ENCODE peak calls at places on chromosomes 16 and 17, in five cellular contexts. One of them, this sample, is unnamed.

GRCh38 chr17:67362173-67362572 is 4.2 kb downstream of the PSMD12 start:
- DNase-seq in esophagus squamous epithelium: no peak
- DNase-seq in cardiac fibroblast: no peak
- DNase-seq in testis: no peak
- DNase-seq in endothelial cell: no peak
- DNase-seq in this sample: no peak

GRCh38 chr17:2613089-2613808 is 19.8 kb downstream of the PAFAH1B1 start:
- DNase-seq in esophagus squamous epithelium: no peak
- DNase-seq in cardiac fibroblast: no peak
- DNase-seq in testis: no peak
- DNase-seq in endothelial cell: no peak
- DNase-seq in this sample: no peak

GRCh38 chr17:2107506-2107905 is 52.6 kb downstream of the HIC1 start:
- DNase-seq in testis: no peak
- DNase-seq in cardiac fibroblast: no peak
- DNase-seq in esophagus squamous epithelium: no peak
- DNase-seq in endothelial cell: no peak
- DNase-seq in this sample: no peak

GRCh38 chr16:19748389-19749110 is 30.5 kb downstream of the IQCK start:
- DNase-seq in cardiac fibroblast: peak; percentile 27
- DNase-seq in esophagus squamous epithelium: no peak
- DNase-seq in testis: no peak
- DNase-seq in endothelial cell: no peak
- DNase-seq in this sample: peak; percentile 3

GRCh38 chr17:7587420-7587786 is 2.5 kb downstream of the SOX15 start:
- DNase-seq in testis: no peak
- DNase-seq in endothelial cell: no peak
- DNase-seq in cardiac fibroblast: peak; percentile 60
- DNase-seq in esophagus squamous epithelium: no peak
- DNase-seq in this sample: peak; percentile 58

GRCh38 chr16:12794486-12795399 is 8.9 kb downstream of the CPPED1 start:
- DNase-seq in cardiac fibroblast: peak; percentile 58
- DNase-seq in endothelial cell: no peak
- DNase-seq in testis: peak; percentile 50
- DNase-seq in esophagus squamous epithelium: no peak
- DNase-seq in this sample: no peak

GRCh38 chr16:78455861-78456260 is 356.4 kb downstream of the WWOX start:
- DNase-seq in esophagus squamous epithelium: no peak
- DNase-seq in cardiac fibroblast: no peak
- DNase-seq in endothelial cell: no peak
- DNase-seq in testis: no peak
- DNase-seq in this sample: no peak

GRCh38 chr16:48330133-48330846 is 54.9 kb downstream of the SIAH1 start:
- DNase-seq in esophagus squamous epithelium: no peak
- DNase-seq in endothelial cell: no peak
- DNase-seq in cardiac fibroblast: no peak
- DNase-seq in testis: no peak
- DNase-seq in this sample: no peak

GRCh38 chr17:69597898-69598692 is 183.6 kb downstream of the MAP2K6 start:
- DNase-seq in esophagus squamous epithelium: no peak
- DNase-seq in cardiac fibroblast: no peak
- DNase-seq in testis: no peak
- DNase-seq in endothelial cell: peak; percentile 22
- DNase-seq in this sample: peak; percentile 60

GRCh38 chr17:67280279-67280678 is 35.3 kb upstream of the HELZ start:
- DNase-seq in esophagus squamous epithelium: no peak
- DNase-seq in testis: no peak
- DNase-seq in endothelial cell: no peak
- DNase-seq in cardiac fibroblast: peak; percentile 73
- DNase-seq in this sample: peak; percentile 96

GRCh38 chr16:84514874-84515835 is 10.7 kb upstream of the MEAK7 start:
- DNase-seq in testis: no peak
- DNase-seq in endothelial cell: no peak
- DNase-seq in cardiac fibroblast: no peak
- DNase-seq in esophagus squamous epithelium: peak; percentile 42
- DNase-seq in this sample: no peak

GRCh38 chr16:67252806-67253497 is 4.2 kb downstream of the SLC9A5 start:
- DNase-seq in endothelial cell: no peak
- DNase-seq in esophagus squamous epithelium: no peak
- DNase-seq in cardiac fibroblast: no peak
- DNase-seq in testis: no peak
- DNase-seq in this sample: no peak

GRCh38 chr16:73433493-73434307 is 385.8 kb upstream of the ZFHX3 start:
- DNase-seq in testis: no peak
- DNase-seq in cardiac fibroblast: no peak
- DNase-seq in endothelial cell: no peak
- DNase-seq in esophagus squamous epithelium: no peak
- DNase-seq in this sample: no peak

GRCh38 chr17:13120864-13121263 is 103.0 kb upstream of the ELAC2 start:
- DNase-seq in endothelial cell: no peak
- DNase-seq in esophagus squamous epithelium: no peak
- DNase-seq in testis: no peak
- DNase-seq in cardiac fibroblast: no peak
- DNase-seq in this sample: no peak

GRCh38 chr17:20852541-20853370 is 190.1 kb downstream of the USP22 start:
- DNase-seq in cardiac fibroblast: peak; percentile 10
- DNase-seq in esophagus squamous epithelium: no peak
- DNase-seq in testis: peak; percentile 43
- DNase-seq in endothelial cell: peak; percentile 48
- DNase-seq in this sample: peak; percentile 12

GRCh38 chr16:1929105-1929504 is 10.9 kb upstream of the HS3ST6 start:
- DNase-seq in testis: peak; percentile 35
- DNase-seq in cardiac fibroblast: peak; percentile 37
- DNase-seq in esophagus squamous epithelium: no peak
- DNase-seq in endothelial cell: no peak
- DNase-seq in this sample: no peak

GRCh38 chr17:5832886-5833285 is 237.3 kb upstream of the WSCD1 start:
- DNase-seq in testis: no peak
- DNase-seq in esophagus squamous epithelium: no peak
- DNase-seq in cardiac fibroblast: peak; percentile 2
- DNase-seq in endothelial cell: no peak
- DNase-seq in this sample: peak; percentile 64

GRCh38 chr17:8745586-8746500 is 1.2 kb upstream of the CCDC42 start:
- DNase-seq in testis: peak; percentile 81
- DNase-seq in endothelial cell: peak; percentile 88
- DNase-seq in cardiac fibroblast: peak; percentile 68
- DNase-seq in esophagus squamous epithelium: no peak
- DNase-seq in this sample: peak; percentile 48

GRCh38 chr16:2716948-2717347 is 3.1 kb downstream of the PRSS27 start:
- DNase-seq in esophagus squamous epithelium: no peak
- DNase-seq in testis: no peak
- DNase-seq in cardiac fibroblast: no peak
- DNase-seq in endothelial cell: no peak
- DNase-seq in this sample: no peak

DNA sequence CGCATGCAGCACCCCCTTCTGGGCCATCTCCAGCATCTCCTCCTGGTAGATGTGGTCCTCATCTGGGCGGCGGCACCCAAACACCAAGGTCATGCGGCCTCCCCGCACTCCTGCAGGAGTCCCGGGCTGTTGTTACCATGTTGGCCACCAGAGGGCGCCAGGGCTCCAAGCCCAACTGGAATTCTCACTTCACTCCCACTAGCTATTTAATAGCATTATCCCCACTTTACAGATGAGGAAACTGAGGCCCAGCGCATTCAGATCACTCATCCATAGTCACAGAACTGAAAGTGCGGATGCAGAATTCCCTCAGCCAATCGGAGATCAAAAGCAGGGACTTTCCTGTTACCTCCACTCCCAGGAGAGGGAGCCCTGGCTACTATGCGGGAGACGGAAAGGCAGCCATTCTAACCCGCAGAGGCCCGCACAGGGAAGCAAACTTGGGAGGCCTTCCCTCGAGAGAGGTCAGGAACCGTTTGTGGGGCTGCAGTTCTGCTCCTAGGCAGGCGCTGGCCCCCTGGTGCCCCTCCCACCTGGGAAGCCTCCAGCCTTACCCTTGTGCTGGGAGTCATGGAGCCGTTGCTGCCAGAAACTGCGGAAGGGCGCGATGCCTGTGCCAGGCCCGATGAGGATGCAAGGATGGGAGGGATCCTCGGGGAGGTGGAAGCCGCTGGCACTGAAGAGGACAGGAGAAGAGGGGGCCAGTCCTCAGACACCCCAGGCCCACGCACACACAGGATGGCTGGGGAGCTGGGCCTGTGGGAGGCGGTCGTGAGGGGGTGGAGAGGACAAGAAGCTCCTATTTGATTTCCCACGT is 40.1 kb downstream of the NOS2 start:
- DNase-seq in endothelial cell: peak; percentile 80
- DNase-seq in testis: peak; percentile 86
- DNase-seq in cardiac fibroblast: peak; percentile 45
- DNase-seq in esophagus squamous epithelium: no peak
- DNase-seq in this sample: peak; percentile 51
- TF ChIP-seq CTCF in endothelial cell: peak; percentile 99
- TF ChIP-seq CTCF in testis: peak; percentile 88
- TF ChIP-seq CTCF in cardiac fibroblast: peak; percentile 86
- TF ChIP-seq CTCF in esophagus squamous epithelium: peak; percentile 87
- TF ChIP-seq CTCF in this sample: peak; percentile 96

GRCh38 chr16:8962393-8963009 is 1.2 kb downstream of the USP7 start:
- DNase-seq in testis: peak; percentile 23
- DNase-seq in endothelial cell: no peak
- DNase-seq in esophagus squamous epithelium: peak; percentile 14
- DNase-seq in cardiac fibroblast: no peak
- DNase-seq in this sample: peak; percentile 31
- TF ChIP-seq CTCF in testis: no peak
- TF ChIP-seq CTCF in endothelial cell: no peak
- TF ChIP-seq CTCF in esophagus squamous epithelium: no peak
- TF ChIP-seq CTCF in cardiac fibroblast: no peak
- TF ChIP-seq CTCF in this sample: no peak

GRCh38 chr17:16352838-16353701 is at the start of gene CENPV:
- DNase-seq in endothelial cell: peak; percentile 67
- DNase-seq in esophagus squamous epithelium: no peak
- DNase-seq in cardiac fibroblast: peak; percentile 46
- DNase-seq in testis: peak; percentile 59
- DNase-seq in this sample: peak; percentile 27
- TF ChIP-seq CTCF in endothelial cell: no peak
- TF ChIP-seq CTCF in esophagus squamous epithelium: no peak
- TF ChIP-seq CTCF in cardiac fibroblast: no peak
- TF ChIP-seq CTCF in testis: peak; percentile 51
- TF ChIP-seq CTCF in this sample: no peak

DNA sequence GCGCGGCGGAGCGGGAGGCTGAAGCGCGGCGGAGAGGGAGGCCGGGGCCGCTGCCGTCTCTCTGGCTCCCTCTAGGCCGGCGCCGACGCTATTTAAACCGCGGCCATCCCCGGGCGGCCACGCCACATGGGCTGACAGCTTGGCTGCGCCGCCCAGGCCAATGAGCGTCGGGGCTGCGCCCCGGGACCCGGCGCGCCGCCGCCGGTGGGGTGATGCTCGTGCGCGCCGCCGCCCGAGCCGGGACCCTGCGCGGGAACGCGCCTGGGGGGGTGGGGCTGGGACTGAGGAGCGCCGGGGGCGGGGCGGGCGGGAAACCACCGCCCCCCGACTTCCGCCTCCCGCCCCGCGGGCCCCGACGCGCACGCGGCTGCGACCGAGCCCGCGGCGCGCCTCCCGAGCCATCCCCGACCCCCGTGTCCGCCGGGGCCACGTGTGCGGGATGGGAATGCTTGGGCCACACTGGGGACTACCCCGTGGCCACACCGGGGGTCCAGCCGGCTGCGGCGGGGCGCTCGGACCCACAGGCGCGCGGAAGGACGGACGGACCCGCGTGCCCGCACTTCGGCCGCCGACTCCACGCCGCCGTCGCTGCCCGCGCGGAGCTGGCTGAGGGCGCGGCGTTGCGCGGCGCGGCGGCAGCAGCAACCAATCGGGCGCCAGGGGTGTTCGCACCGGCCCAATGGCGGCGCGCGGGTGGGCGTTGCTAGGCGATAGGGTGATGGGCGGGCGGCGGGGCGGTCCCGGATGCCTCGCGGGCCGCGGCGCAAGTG is at the start of gene FASN:
- DNase-seq in esophagus squamous epithelium: peak; percentile 58
- DNase-seq in testis: peak; percentile 96
- DNase-seq in endothelial cell: peak; percentile 95
- DNase-seq in cardiac fibroblast: peak; percentile 98
- DNase-seq in this sample: peak; percentile 94
- TF ChIP-seq CTCF in esophagus squamous epithelium: peak; percentile 50
- TF ChIP-seq CTCF in testis: no peak
- TF ChIP-seq CTCF in endothelial cell: no peak
- TF ChIP-seq CTCF in cardiac fibroblast: peak; percentile 39
- TF ChIP-seq CTCF in this sample: peak; percentile 32